ENCODE peak calls at places on chromosomes 2 and 18, in five cellular contexts. J is mammary epithelial cell; T is PC-9; G is left ventricle myocardium inferior; A is CD4-positive, alpha-beta memory T cell. P is an unnamed sample.
A peak's percentile ranks its signal among the peaks of the same experiment; 100 is the strongest.

GRCh38 chr2:134224005-134224404 is 29.9 kb upstream of the MGAT5 start:
- DNase-seq in J (no peak), T (no peak), G (no peak), A (no peak), P (no peak)

GRCh38 chr2:70698847-70699246 is 69.2 kb downstream of the ADD2 start:
- DNase-seq in J (no peak), T (no peak), G (no peak), A (no peak), P (no peak)

GRCh38 chr2:141021611-141022010 is 1109.2 kb downstream of the LRP1B start:
- DNase-seq in J (no peak), T (no peak), G (no peak), A (no peak), P (no peak)

GRCh38 chr2:223203971-223204370 is 152.0 kb downstream of the KCNE4 start:
- DNase-seq in J (peak; percentile 32), T (no peak), G (no peak), A (no peak), P (no peak)

GRCh38 chr2:237429761-237430160 is 15.8 kb upstream of the COL6A3 start:
- DNase-seq in J (no peak), T (no peak), G (no peak), A (no peak), P (peak; percentile 78)

GRCh38 chr18:23487738-23488625 is 15.3 kb upstream of the RMC1 start:
- DNase-seq in J (no peak), T (no peak), G (no peak), A (peak; percentile 32), P (no peak)

GRCh38 chr2:1967242-1968210 is 223.2 kb upstream of the PXDN start:
- DNase-seq in J (no peak), T (no peak), G (no peak), A (no peak), P (no peak)

GRCh38 chr2:168085801-168086361 is 161.5 kb downstream of the STK39 start:
- DNase-seq in J (no peak), T (no peak), G (no peak), A (no peak), P (no peak)

GRCh38 chr18:58417752-58418151 is 211.1 kb downstream of the ALPK2 start:
- DNase-seq in J (peak; percentile 68), T (peak; percentile 2), G (no peak), A (no peak), P (no peak)

GRCh38 chr2:163641986-163642385 is 93.8 kb downstream of the FIGN start:
- DNase-seq in J (no peak), T (no peak), G (no peak), A (no peak), P (no peak)

GRCh38 chr18:6022840-6023239 is 127.5 kb upstream of the TMEM200C start:
- DNase-seq in J (no peak), T (no peak), G (no peak), A (no peak), P (no peak)

GRCh38 chr2:171923206-171923605 is 945 bp downstream of the HAT1 start:
- DNase-seq in J (peak; percentile 30), T (peak; percentile 53), G (no peak), A (peak; percentile 4), P (no peak)

GRCh38 chr2:128446866-128447537 is 128.3 kb upstream of the HS6ST1 start:
- DNase-seq in J (no peak), T (no peak), G (no peak), A (no peak), P (peak; percentile 27)

GRCh38 chr2:233129351-233129978 is 69.3 kb downstream of the INPP5D start:
- DNase-seq in J (no peak), T (no peak), G (no peak), A (no peak), P (no peak)

GRCh38 chr2:231648579-231649174 is 56.0 kb downstream of the TEX44 start:
- DNase-seq in J (peak; percentile 52), T (peak; percentile 89), G (peak; percentile 70), A (peak; percentile 29), P (peak; percentile 79)

GRCh38 chr2:235573331-235574221 is 79.7 kb downstream of the AGAP1 start:
- DNase-seq in J (no peak), T (no peak), G (peak; percentile 72), A (no peak), P (no peak)

GRCh38 chr2:200640906-200641305 is 55.1 kb downstream of the AOX1 start:
- DNase-seq in J (no peak), T (no peak), G (no peak), A (no peak), P (no peak)

GRCh38 chr2:71880846-71881610 is 266.6 kb downstream of the CYP26B1 start:
- DNase-seq in J (peak; percentile 82), T (peak; percentile 72), G (peak; percentile 58), A (no peak), P (peak; percentile 43)

GRCh38 chr2:174663572-174663971 is 66.0 kb upstream of the WIPF1 start:
- DNase-seq in J (no peak), T (no peak), G (no peak), A (no peak), P (no peak)

GRCh38 chr2:163132850-163133249 is 294.3 kb upstream of the KCNH7 start:
- DNase-seq in J (no peak), T (no peak), G (no peak), A (no peak), P (no peak)

GRCh38 chr2:63764630-63765029 is 77.1 kb upstream of the UGP2 start:
- DNase-seq in J (no peak), T (no peak), G (no peak), A (no peak), P (no peak)
- H3K4me3 ChIP-seq in J (no peak overlapping the region), T (no peak overlapping the region), G (no peak overlapping the region), A (no peak overlapping the region), P (no peak overlapping the region)

DNA sequence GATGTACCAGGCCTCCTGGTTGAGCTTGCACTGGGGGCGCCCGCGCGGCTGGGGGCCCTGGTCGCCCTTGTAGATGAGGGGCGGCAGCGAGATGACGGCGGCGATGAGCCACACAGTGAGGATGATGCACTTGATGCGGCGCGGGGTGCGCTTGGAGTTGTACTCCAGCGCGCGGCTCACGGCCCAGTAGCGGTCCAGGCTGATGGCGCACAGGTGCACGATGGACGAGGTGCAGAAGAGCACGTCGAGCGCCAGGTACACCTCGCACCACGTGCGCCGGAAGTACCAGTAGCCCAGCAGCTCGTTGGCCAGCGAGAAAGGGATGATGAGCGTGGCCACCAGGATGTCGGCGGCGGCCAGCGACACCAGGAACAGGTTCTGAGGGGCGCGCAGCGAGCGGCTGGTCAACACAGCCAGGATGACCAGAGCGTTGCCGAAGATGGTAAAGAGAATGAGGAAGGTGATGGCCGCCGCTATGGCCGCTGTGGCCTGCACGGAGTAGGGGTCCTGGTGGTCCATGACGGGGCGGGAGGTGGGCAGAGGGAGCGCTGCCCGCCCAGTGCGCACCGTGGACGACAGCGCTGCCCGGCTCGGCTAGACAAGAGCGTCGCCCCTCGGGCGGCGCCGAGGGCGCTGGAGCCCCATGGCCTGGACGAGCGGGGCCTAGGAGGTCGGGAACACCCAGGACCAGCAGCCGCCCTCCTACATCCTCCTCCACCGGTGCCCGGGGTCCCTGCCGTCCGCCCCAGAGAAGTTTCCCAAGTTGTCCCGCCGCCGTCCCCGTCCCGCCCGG is 544 bp downstream of the ADRA2B start:
- DNase-seq in J (no peak), T (no peak), G (peak; percentile 16), A (no peak), P (no peak)
- H3K4me3 ChIP-seq in J (peak overlapping the region; percentile 9), T (no peak overlapping the region), G (peak overlapping the region; percentile 79), A (peak overlapping the region; percentile 55), P (no peak overlapping the region)

DNA sequence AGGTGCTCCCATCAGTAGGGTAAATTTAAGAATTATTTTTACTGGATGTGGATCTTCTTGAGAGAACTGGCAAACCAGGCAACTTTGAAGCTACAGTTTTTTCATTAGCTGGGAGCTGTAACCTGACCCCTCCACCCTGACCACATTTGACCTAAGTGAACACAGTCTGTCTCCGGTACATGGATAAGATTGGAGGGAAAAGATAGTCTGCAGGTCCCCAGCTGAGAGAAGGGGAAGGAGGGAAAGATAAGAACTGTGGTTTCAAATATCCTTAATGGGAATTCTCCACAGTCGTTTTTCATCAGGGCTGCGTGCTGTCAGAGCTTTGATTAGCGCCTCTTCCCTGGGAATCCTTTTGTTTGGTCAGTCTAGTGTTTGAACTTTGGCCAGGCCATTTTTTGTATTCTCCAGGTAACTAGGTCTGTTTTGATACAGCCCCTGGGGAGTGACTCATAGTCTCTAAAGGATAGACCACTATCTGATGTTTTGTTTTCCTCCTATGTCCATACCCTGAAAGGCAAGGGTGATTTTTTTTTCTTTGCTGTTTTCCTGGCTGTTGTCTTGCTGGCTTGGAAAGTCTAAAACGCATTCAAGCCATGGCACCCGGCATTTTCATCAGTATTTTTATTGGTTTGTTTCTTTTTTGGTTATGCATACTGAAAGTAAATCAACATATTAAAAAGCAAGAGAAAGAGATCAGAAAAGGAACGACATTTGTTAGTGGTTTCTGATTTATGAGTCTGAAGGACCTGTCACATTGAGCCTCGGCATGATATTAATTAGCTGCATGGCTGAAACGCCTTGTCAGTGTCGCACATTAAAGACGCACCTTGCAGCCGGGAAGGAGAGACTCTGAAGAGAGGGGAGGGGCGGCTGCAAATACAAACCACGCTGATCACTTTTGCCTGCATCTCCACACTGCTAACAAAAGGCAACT is 183.4 kb upstream of the FN1 start:
- DNase-seq in J (no peak), T (peak; percentile 74), G (no peak), A (no peak), P (no peak)
- H3K4me3 ChIP-seq in J (no peak overlapping the region), T (peak overlapping the region; percentile 31), G (peak overlapping the region; percentile 4), A (no peak overlapping the region), P (no peak overlapping the region)

GRCh38 chr18:63177822-63178525 is 141.6 kb downstream of the BCL2 start:
- DNase-seq in J (no peak), T (no peak), G (no peak), A (no peak), P (no peak)
- H3K4me3 ChIP-seq in J (no peak overlapping the region), T (no peak overlapping the region), G (peak overlapping the region; percentile 36), A (no peak overlapping the region), P (no peak overlapping the region)

GRCh38 chr18:77108001-77108692 is 24.4 kb downstream of the MBP start:
- DNase-seq in J (no peak), T (no peak), G (no peak), A (peak; percentile 33), P (no peak)
- H3K4me3 ChIP-seq in J (no peak overlapping the region), T (no peak overlapping the region), G (peak overlapping the region; percentile 40), A (no peak overlapping the region), P (no peak overlapping the region)

DNA sequence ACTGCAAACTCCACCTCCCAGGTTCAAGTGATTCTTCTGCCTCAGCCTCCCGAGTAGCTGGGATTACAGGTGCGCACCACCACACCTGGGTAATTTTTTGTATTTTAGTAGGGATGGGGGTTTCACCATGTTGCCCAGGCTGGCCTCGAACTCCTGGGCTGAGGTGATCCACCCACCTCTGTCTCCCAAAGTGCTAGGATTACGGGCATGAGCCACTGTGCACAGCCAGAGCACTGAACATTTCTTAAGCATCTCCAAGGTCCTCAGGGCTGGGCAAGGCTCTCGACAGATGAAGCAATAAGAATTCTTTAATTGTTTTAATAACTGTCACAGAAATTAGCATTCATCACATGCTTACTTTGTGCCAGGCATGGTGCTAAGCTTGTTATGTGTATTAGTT is 4.1 kb downstream of the ATOH8 start:
- DNase-seq in J (no peak), T (no peak), G (no peak), A (no peak), P (no peak)
- H3K4me3 ChIP-seq in J (no peak overlapping the region), T (no peak overlapping the region), G (peak overlapping the region; percentile 98), A (no peak overlapping the region), P (no peak overlapping the region)

P was measured in lung.